ENCODE peak calls at places on chromosomes 5 and 9, in ten cellular contexts. E is endothelial cell; G is effector memory CD4-positive, alpha-beta T cell; S is activated CD8-positive, alpha-beta memory T cell treated with anti-CD3 and anti-CD28 coated beads for 24 hours; X is HT1080; T is activated CD8-positive, alpha-beta T cell treated with anti-CD3 and anti-CD28 coated beads for 36 hours; P is stimulated activated CD4-positive, alpha-beta T cell treated with anti-CD3 and anti-CD28 coated beads, Interleukin-12 subunit alpha, Interleukin-12 subunit beta, amount 100 ng/mL, for 4 hours; O is RPMI7951; D is Kasumi-1; C is AG08395. H is an unnamed sample.

GRCh38 chr9:33273972-33274328 is 9.1 kb downstream of the CHMP5 start:
- DNase-seq in E (no peak), G (no peak), S (no peak), X (peak), T (no peak), P (no peak), O (no peak), D (no peak), C (no peak), H (no peak)

GRCh38 chr9:708556-709432 is 132.7 kb upstream of the DMRT1 start:
- DNase-seq in E (no peak), G (no peak), S (no peak), X (peak), T (no peak), P (no peak), O (no peak), D (no peak), C (no peak), H (peak)

GRCh38 chr9:113349434-113350337 is at the start of gene BSPRY:
- DNase-seq in E (peak), G (no peak), S (peak), X (no peak), T (peak), P (no peak), O (no peak), D (peak), C (no peak), H (peak)

GRCh38 chr5:133113331-133114061 is 61.7 kb downstream of the HSPA4 start:
- DNase-seq in E (no peak), G (no peak), S (peak), X (peak), T (peak), P (peak), O (peak), D (no peak), C (no peak), H (no peak)

GRCh38 chr9:8539681-8540197 is 740.2 kb upstream of the DMAC1 start:
- DNase-seq in E (no peak), G (no peak), S (no peak), X (no peak), T (no peak), P (no peak), O (no peak), D (no peak), C (no peak), H (no peak)

GRCh38 chr5:147567917-147568598 is 58.2 kb upstream of the DPYSL3 start:
- DNase-seq in E (no peak), G (no peak), S (no peak), X (peak), T (no peak), P (no peak), O (peak), D (no peak), C (peak), H (no peak)

GRCh38 chr5:170403675-170404074 is 14.5 kb upstream of the KCNMB1 start:
- DNase-seq in E (no peak), G (no peak), S (no peak), X (no peak), T (no peak), P (no peak), O (no peak), D (peak), C (no peak), H (peak)

GRCh38 chr5:179301376-179301775 is 43.9 kb downstream of the ADAMTS2 start:
- DNase-seq in E (no peak), G (no peak), S (no peak), X (no peak), T (no peak), P (no peak), O (no peak), D (no peak), C (no peak), H (no peak)

GRCh38 chr9:27423919-27424710 is 100.0 kb upstream of the IFNK start:
- DNase-seq in E (no peak), G (no peak), S (no peak), X (peak), T (no peak), P (no peak), O (no peak), D (no peak), C (no peak), H (no peak)

GRCh38 chr5:62720036-62720441 is 141.4 kb downstream of the LRRC70 start:
- DNase-seq in E (peak), G (no peak), S (no peak), X (peak), T (peak), P (no peak), O (no peak), D (peak), C (peak), H (peak)

GRCh38 chr5:109200221-109200620 is 209.6 kb downstream of the PJA2 start:
- DNase-seq in E (no peak), G (no peak), S (no peak), X (no peak), T (no peak), P (no peak), O (no peak), D (no peak), C (no peak), H (no peak)

GRCh38 chr9:81633952-81634421 is 55.4 kb downstream of the TLE1 start:
- DNase-seq in E (no peak), G (no peak), S (no peak), X (no peak), T (no peak), P (no peak), O (no peak), D (no peak), C (no peak), H (no peak)

GRCh38 chr5:4520557-4520956 is 619.6 kb upstream of the ADAMTS16 start:
- DNase-seq in E (no peak), G (no peak), S (no peak), X (no peak), T (no peak), P (no peak), O (no peak), D (no peak), C (no peak), H (no peak)

GRCh38 chr5:173245319-173246134 is 10.5 kb upstream of the NKX2-5 start:
- DNase-seq in E (no peak), G (no peak), S (no peak), X (no peak), T (no peak), P (no peak), O (no peak), D (no peak), C (no peak), H (no peak)

GRCh38 chr9:33142531-33142930 is 24.6 kb downstream of the B4GALT1 start:
- DNase-seq in E (no peak), G (no peak), S (no peak), X (no peak), T (no peak), P (no peak), O (no peak), D (no peak), C (no peak), H (peak)

GRCh38 chr5:168227973-168228615 is 63.4 kb upstream of the WWC1 start:
- DNase-seq in E (no peak), G (no peak), S (peak), X (no peak), T (peak), P (no peak), O (no peak), D (no peak), C (no peak), H (peak)

GRCh38 chr9:87662808-87663528 is 63.0 kb upstream of the CTSL start:
- DNase-seq in E (peak), G (no peak), S (peak), X (peak), T (peak), P (peak), O (peak), D (peak), C (peak), H (peak)

GRCh38 chr5:110321117-110321516 is 405.4 kb downstream of the TMEM232 start:
- DNase-seq in E (no peak), G (no peak), S (no peak), X (peak), T (no peak), P (no peak), O (no peak), D (no peak), C (peak), H (no peak)

GRCh38 chr5:180141068-180141660 is 67.8 kb downstream of the RASGEF1C start:
- DNase-seq in E (peak), G (no peak), S (no peak), X (no peak), T (no peak), P (no peak), O (no peak), D (no peak), C (no peak), H (no peak)

GRCh38 chr9:124843635-124844034 is 9.6 kb upstream of the WDR38 start:
- DNase-seq in E (no peak), G (no peak), S (no peak), X (no peak), T (no peak), P (no peak), O (no peak), D (no peak), C (no peak), H (no peak)

GRCh38 chr9:126631254-126631653 is 17.5 kb downstream of the LMX1B start:
- DNase-seq in E (no peak), G (no peak), S (no peak), X (no peak), T (no peak), P (no peak), O (no peak), D (no peak), C (no peak), H (peak)

GRCh38 chr9:1034271-1034670 is 15.9 kb upstream of the DMRT2 start:
- DNase-seq in E (no peak), G (no peak), S (no peak), X (no peak), T (no peak), P (no peak), O (no peak), D (no peak), C (no peak), H (no peak)

GRCh38 chr5:37847978-37848425 is 8.2 kb upstream of the GDNF start:
- DNase-seq in E (no peak), G (no peak), S (no peak), X (peak), T (no peak), P (no peak), O (no peak), D (no peak), C (peak), H (peak)

GRCh38 chr5:169629847-169630548 is 7.1 kb upstream of the DOCK2 start:
- DNase-seq in E (no peak), G (no peak), S (no peak), X (peak), T (peak), P (no peak), O (peak), D (no peak), C (peak), H (no peak)

GRCh38 chr5:165325201-165325600 is 1819.8 kb downstream of the MAT2B start:
- DNase-seq in E (no peak), G (no peak), S (no peak), X (peak), T (no peak), P (no peak), O (peak), D (no peak), C (no peak), H (no peak)

H was measured in NB4.